ENCODE peak calls at places on chromosome 3, in five cellular contexts. E is vagina, C is GM23338, S is lower lobe of right lung, H is body of pancreas. U is an unnamed sample. For H3K4me1, the result is how much of the 10 kb centered on the place peaks cover.

GRCh38 chr3:183913580-183913920 is 28.9 kb upstream of the PARL start:
- DNase-seq in H (no peak), E (no peak), C (no peak), S (no peak), U (no peak)

GRCh38 chr3:148077318-148077923 is 620.3 kb upstream of the AGTR1 start:
- DNase-seq in S (no peak), H (no peak), E (no peak), C (peak), U (no peak)

GRCh38 chr3:57048728-57049127 is 11.7 kb upstream of the SPATA12 start:
- DNase-seq in E (no peak), S (no peak), H (no peak), C (no peak), U (no peak)

GRCh38 chr3:14371573-14372474 is 30.6 kb upstream of the SLC6A6 start:
- DNase-seq in E (no peak), H (peak), C (no peak), S (peak), U (no peak)

GRCh38 chr3:30286007-30286669 is 320.3 kb upstream of the TGFBR2 start:
- DNase-seq in C (no peak), H (peak), S (peak), E (no peak), U (peak)

GRCh38 chr3:3189102-3189727 is 9.7 kb upstream of the CRBN start:
- DNase-seq in C (no peak), H (no peak), S (no peak), E (no peak), U (no peak)

GRCh38 chr3:37862712-37863551 is 1.3 kb downstream of the CTDSPL start:
- DNase-seq in H (no peak), E (no peak), C (peak), S (no peak), U (no peak)

GRCh38 chr3:35651888-35652287 is 12.6 kb downstream of the ARPP21 start:
- DNase-seq in E (no peak), S (no peak), C (no peak), H (no peak), U (no peak)

GRCh38 chr3:118055381-118055780 is 979.3 kb downstream of the IGSF11 start:
- DNase-seq in E (no peak), H (no peak), S (no peak), C (no peak), U (no peak)

GRCh38 chr3:71499477-71499876 is 84.1 kb downstream of the FOXP1 start:
- DNase-seq in E (no peak), H (no peak), S (no peak), C (no peak), U (no peak)

GRCh38 chr3:117118604-117119003 is 409.0 kb downstream of the TUSC7 start:
- DNase-seq in E (no peak), S (no peak), H (no peak), C (no peak), U (no peak)

GRCh38 chr3:127652246-127652995 is 20.3 kb upstream of the ABTB1 start:
- DNase-seq in S (peak), C (peak), H (peak), E (no peak), U (no peak)

GRCh38 chr3:10371167-10371566 is 50.3 kb upstream of the SEC13 start:
- DNase-seq in E (no peak), H (no peak), C (no peak), S (no peak), U (no peak)

GRCh38 chr3:16377196-16377595 is 112.2 kb downstream of the OXNAD1 start:
- DNase-seq in C (no peak), H (no peak), S (no peak), E (no peak), U (no peak)

GRCh38 chr3:123036352-123037014 is 8.9 kb upstream of the SEMA5B start:
- DNase-seq in S (no peak), C (no peak), H (no peak), E (no peak), U (no peak)

GRCh38 chr3:188649521-188649920 is 495.6 kb downstream of the LPP start:
- DNase-seq in E (no peak), H (no peak), S (no peak), C (no peak), U (no peak)

GRCh38 chr3:112109313-112109712 is 23.1 kb downstream of the C3orf52 start:
- DNase-seq in C (no peak), S (no peak), E (no peak), H (no peak), U (no peak)

GRCh38 chr3:190059242-190059590 is 61.5 kb downstream of the P3H2 start:
- DNase-seq in H (no peak), C (no peak), E (no peak), S (no peak), U (no peak)

GRCh38 chr3:51621091-51621892 is 49.8 kb upstream of the TEX264 start:
- DNase-seq in H (peak), E (no peak), C (no peak), S (no peak), U (no peak)

GRCh38 chr3:181723568-181724431 is 12.1 kb downstream of the SOX2 start:
- DNase-seq in S (no peak), H (no peak), E (no peak), C (peak), U (no peak)

DNA sequence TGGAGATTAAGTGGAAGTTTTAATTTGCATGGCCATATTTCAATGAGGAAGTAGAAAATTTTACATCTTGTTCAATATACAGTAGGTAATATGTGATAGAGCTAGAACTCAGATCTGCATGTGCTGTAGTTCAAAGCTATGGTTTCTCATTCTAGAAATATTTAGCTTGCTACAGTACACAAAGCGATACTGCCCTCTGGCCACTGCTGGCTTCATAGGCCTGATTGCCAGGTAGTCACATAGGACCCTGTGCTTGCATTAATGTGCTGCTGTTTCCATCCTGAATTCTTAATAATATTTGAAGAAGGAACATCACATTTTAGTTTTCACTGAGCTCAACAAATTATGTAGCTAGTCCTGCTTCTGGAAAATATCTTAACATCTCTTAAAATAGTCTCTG is 87.0 kb downstream of the PLSCR2 start:
- DNase-seq in C (peak), S (no peak), E (no peak), H (peak), U (no peak)
- TF ChIP-seq CTCF in C (peak), S (no peak), E (no peak), H (no peak), U (peak)

GRCh38 chr3:66477846-66478245 is 23.0 kb downstream of the LRIG1 start:
- DNase-seq in C (no peak), S (no peak), E (no peak), H (peak), U (no peak)
- H3K4me1 ChIP-seq in C (half or more), S (half or more), E (half or more), H (half or more), U (under half)

GRCh38 chr3:139202959-139203349 is 140.9 kb upstream of the MRPS22 start:
- DNase-seq in S (no peak), C (no peak), H (no peak), E (no peak), U (no peak)

GRCh38 chr3:139199421-139200010 is 144.3 kb upstream of the MRPS22 start:
- DNase-seq in H (no peak), C (no peak), E (no peak), S (no peak), U (no peak)

GRCh38 chr3:139203752-139204151 is 140.1 kb upstream of the MRPS22 start:
- DNase-seq in C (no peak), E (peak), S (no peak), H (no peak), U (no peak)

GRCh38 chr3:139202226-139202958 is 141.4 kb upstream of the MRPS22 start:
- DNase-seq in E (peak), H (peak), C (peak), S (no peak), U (no peak)

GRCh38 chr3:139201446-139202225 is 142.2 kb upstream of the MRPS22 start:
- DNase-seq in H (no peak), C (no peak), E (peak), S (no peak), U (no peak)
- H3K4me3 ChIP-seq in H (no peak), C (no peak), E (no peak), S (no peak), U (no peak)

GRCh38 chr3:9250236-9250635 is 790 bp upstream of the SRGAP3 start:
- DNase-seq in E (no peak), S (no peak), C (peak), H (no peak), U (no peak)
- TF ChIP-seq CTCF in E (no peak), S (no peak), C (peak), H (no peak), U (no peak)

GRCh38 chr3:43031490-43032216 is 52.5 kb downstream of the GASK1A start:
- DNase-seq in E (peak), H (no peak), S (no peak), C (no peak), U (no peak)
- H3K4me1 ChIP-seq in E (under half), H (under half), S (under half), C (under half), U (under half)

GRCh38 chr3:73071952-73072351 is 10.5 kb downstream of the EBLN2 start:
- DNase-seq in H (no peak), E (no peak), C (no peak), S (no peak), U (no peak)

GRCh38 chr3:73069775-73070444 is 8.5 kb downstream of the EBLN2 start:
- DNase-seq in S (no peak), H (no peak), C (no peak), E (no peak), U (no peak)

GRCh38 chr3:73069187-73069586 is 7.7 kb downstream of the EBLN2 start:
- DNase-seq in C (no peak), S (no peak), H (no peak), E (no peak), U (no peak)

GRCh38 chr3:73072634-73073033 is 11.2 kb downstream of the EBLN2 start:
- DNase-seq in E (no peak), H (no peak), C (no peak), S (no peak), U (no peak)

GRCh38 chr3:73070675-73071575 is 9.5 kb downstream of the EBLN2 start:
- DNase-seq in S (no peak), E (no peak), C (no peak), H (no peak), U (no peak)
- H3K4me3 ChIP-seq in S (no peak), E (no peak), C (no peak), H (no peak), U (no peak)

GRCh38 chr3:66501483-66502266 is 853 bp upstream of the LRIG1 start:
- DNase-seq in S (no peak), C (no peak), E (no peak), H (peak), U (no peak)
- TF ChIP-seq CTCF in S (no peak), C (peak), E (no peak), H (no peak), U (peak)

GRCh38 chr3:194828926-194829325 is 143.2 kb downstream of the FAM43A start:
- DNase-seq in C (no peak), E (no peak), S (no peak), H (no peak), U (no peak)
- H3K4me1 ChIP-seq in C (under half), E (under half), S (under half), H (under half), U (under half)